ENCODE peak calls at places on chromosome 17, in eight cellular contexts. One of them, this sample, is unnamed.

GRCh38 chr17:39757931-39758873 is 20.5 kb downstream of the GRB7 start:
- DNase-seq in cardiac muscle cell: no peak
- DNase-seq in H7: no peak
- DNase-seq in CD8-positive, alpha-beta memory T cell: peak; percentile 67
- DNase-seq in hepatocyte: no peak
- DNase-seq in AG10803: no peak
- DNase-seq in right lobe of liver: no peak
- DNase-seq in AG04450: no peak
- DNase-seq in this sample: no peak

GRCh38 chr17:31680126-31680525 is 178.9 kb downstream of the COPRS start:
- DNase-seq in cardiac muscle cell: no peak
- DNase-seq in H7: no peak
- DNase-seq in CD8-positive, alpha-beta memory T cell: no peak
- DNase-seq in hepatocyte: no peak
- DNase-seq in AG10803: no peak
- DNase-seq in right lobe of liver: no peak
- DNase-seq in AG04450: no peak
- DNase-seq in this sample: no peak

GRCh38 chr17:8791910-8792270 is 7.3 kb downstream of the MFSD6L start:
- DNase-seq in cardiac muscle cell: no peak
- DNase-seq in H7: no peak
- DNase-seq in CD8-positive, alpha-beta memory T cell: no peak
- DNase-seq in hepatocyte: no peak
- DNase-seq in AG10803: peak; percentile 60
- DNase-seq in right lobe of liver: no peak
- DNase-seq in AG04450: peak; percentile 2
- DNase-seq in this sample: peak; percentile 17

GRCh38 chr17:43316522-43317142 is 82.2 kb upstream of the ARL4D start:
- DNase-seq in cardiac muscle cell: peak; percentile 32
- DNase-seq in H7: no peak
- DNase-seq in CD8-positive, alpha-beta memory T cell: peak; percentile 28
- DNase-seq in hepatocyte: no peak
- DNase-seq in AG10803: no peak
- DNase-seq in right lobe of liver: no peak
- DNase-seq in AG04450: no peak
- DNase-seq in this sample: no peak

GRCh38 chr17:81094224-81094743 is 59.3 kb downstream of the BAIAP2 start:
- DNase-seq in cardiac muscle cell: no peak
- DNase-seq in H7: peak; percentile 72
- DNase-seq in CD8-positive, alpha-beta memory T cell: no peak
- DNase-seq in hepatocyte: no peak
- DNase-seq in AG10803: no peak
- DNase-seq in right lobe of liver: no peak
- DNase-seq in AG04450: no peak
- DNase-seq in this sample: no peak

GRCh38 chr17:63834431-63835166 is 7.1 kb upstream of the FTSJ3 start:
- DNase-seq in cardiac muscle cell: peak; percentile 83
- DNase-seq in H7: peak; percentile 86
- DNase-seq in CD8-positive, alpha-beta memory T cell: peak; percentile 60
- DNase-seq in hepatocyte: peak; percentile 78
- DNase-seq in AG10803: peak; percentile 81
- DNase-seq in right lobe of liver: no peak
- DNase-seq in AG04450: peak; percentile 48
- DNase-seq in this sample: peak; percentile 49

GRCh38 chr17:63458478-63458877 is 12.4 kb upstream of the CYB561 start:
- DNase-seq in cardiac muscle cell: no peak
- DNase-seq in H7: no peak
- DNase-seq in CD8-positive, alpha-beta memory T cell: no peak
- DNase-seq in hepatocyte: no peak
- DNase-seq in AG10803: no peak
- DNase-seq in right lobe of liver: no peak
- DNase-seq in AG04450: no peak
- DNase-seq in this sample: no peak

GRCh38 chr17:2020721-2021120 is 4.4 kb downstream of the RTN4RL1 start:
- DNase-seq in cardiac muscle cell: no peak
- DNase-seq in H7: no peak
- DNase-seq in CD8-positive, alpha-beta memory T cell: no peak
- DNase-seq in hepatocyte: no peak
- DNase-seq in AG10803: no peak
- DNase-seq in right lobe of liver: no peak
- DNase-seq in AG04450: no peak
- DNase-seq in this sample: no peak

GRCh38 chr17:1232786-1233185 is 37.5 kb upstream of the BHLHA9 start:
- DNase-seq in cardiac muscle cell: no peak
- DNase-seq in H7: no peak
- DNase-seq in CD8-positive, alpha-beta memory T cell: no peak
- DNase-seq in hepatocyte: no peak
- DNase-seq in AG10803: peak; percentile 73
- DNase-seq in right lobe of liver: no peak
- DNase-seq in AG04450: peak; percentile 23
- DNase-seq in this sample: no peak

GRCh38 chr17:37816951-37817350 is 72.1 kb upstream of the HNF1B start:
- DNase-seq in cardiac muscle cell: no peak
- DNase-seq in H7: no peak
- DNase-seq in CD8-positive, alpha-beta memory T cell: no peak
- DNase-seq in hepatocyte: no peak
- DNase-seq in AG10803: no peak
- DNase-seq in right lobe of liver: no peak
- DNase-seq in AG04450: no peak
- DNase-seq in this sample: no peak

GRCh38 chr17:61362396-61362795 is 37.2 kb upstream of the TBX2 start:
- DNase-seq in cardiac muscle cell: no peak
- DNase-seq in H7: no peak
- DNase-seq in CD8-positive, alpha-beta memory T cell: no peak
- DNase-seq in hepatocyte: no peak
- DNase-seq in AG10803: no peak
- DNase-seq in right lobe of liver: no peak
- DNase-seq in AG04450: no peak
- DNase-seq in this sample: no peak

GRCh38 chr17:76437467-76438402 is 15.2 kb downstream of the UBE2O start:
- DNase-seq in cardiac muscle cell: no peak
- DNase-seq in H7: no peak
- DNase-seq in CD8-positive, alpha-beta memory T cell: no peak
- DNase-seq in hepatocyte: no peak
- DNase-seq in AG10803: no peak
- DNase-seq in right lobe of liver: no peak
- DNase-seq in AG04450: no peak
- DNase-seq in this sample: no peak

GRCh38 chr17:27585792-27586191 is 45.2 kb upstream of the LGALS9 start:
- DNase-seq in cardiac muscle cell: no peak
- DNase-seq in H7: no peak
- DNase-seq in CD8-positive, alpha-beta memory T cell: no peak
- DNase-seq in hepatocyte: no peak
- DNase-seq in AG10803: no peak
- DNase-seq in right lobe of liver: no peak
- DNase-seq in AG04450: no peak
- DNase-seq in this sample: no peak

GRCh38 chr17:69870751-69871199 is 204.2 kb upstream of the KCNJ16 start:
- DNase-seq in cardiac muscle cell: peak; percentile 48
- DNase-seq in H7: peak; percentile 30
- DNase-seq in CD8-positive, alpha-beta memory T cell: no peak
- DNase-seq in hepatocyte: peak; percentile 10
- DNase-seq in AG10803: peak; percentile 92
- DNase-seq in right lobe of liver: no peak
- DNase-seq in AG04450: peak; percentile 66
- DNase-seq in this sample: peak; percentile 30

GRCh38 chr17:40499551-40500189 is 1.8 kb downstream of the TNS4 start:
- DNase-seq in cardiac muscle cell: peak; percentile 90
- DNase-seq in H7: peak; percentile 92
- DNase-seq in CD8-positive, alpha-beta memory T cell: no peak
- DNase-seq in hepatocyte: peak; percentile 87
- DNase-seq in AG10803: peak; percentile 66
- DNase-seq in right lobe of liver: peak; percentile 84
- DNase-seq in AG04450: no peak
- DNase-seq in this sample: no peak

GRCh38 chr17:11122908-11123307 is 118.1 kb upstream of the SHISA6 start:
- DNase-seq in cardiac muscle cell: no peak
- DNase-seq in H7: no peak
- DNase-seq in CD8-positive, alpha-beta memory T cell: no peak
- DNase-seq in hepatocyte: no peak
- DNase-seq in AG10803: no peak
- DNase-seq in right lobe of liver: no peak
- DNase-seq in AG04450: no peak
- DNase-seq in this sample: no peak

GRCh38 chr17:34171245-34171818 is 83.8 kb upstream of the CCL2 start:
- DNase-seq in cardiac muscle cell: peak; percentile 66
- DNase-seq in H7: peak; percentile 48
- DNase-seq in CD8-positive, alpha-beta memory T cell: peak; percentile 8
- DNase-seq in hepatocyte: peak; percentile 76
- DNase-seq in AG10803: peak; percentile 44
- DNase-seq in right lobe of liver: peak; percentile 31
- DNase-seq in AG04450: no peak
- DNase-seq in this sample: no peak

GRCh38 chr17:19554393-19554792 is 20.7 kb downstream of the SLC47A1 start:
- DNase-seq in cardiac muscle cell: peak; percentile 11
- DNase-seq in H7: no peak
- DNase-seq in CD8-positive, alpha-beta memory T cell: no peak
- DNase-seq in hepatocyte: peak; percentile 61
- DNase-seq in AG10803: no peak
- DNase-seq in right lobe of liver: no peak
- DNase-seq in AG04450: no peak
- DNase-seq in this sample: no peak

GRCh38 chr17:67992541-67993152 is 3.6 kb downstream of the C17orf58 start:
- DNase-seq in cardiac muscle cell: no peak
- DNase-seq in H7: peak; percentile 21
- DNase-seq in CD8-positive, alpha-beta memory T cell: no peak
- DNase-seq in hepatocyte: no peak
- DNase-seq in AG10803: no peak
- DNase-seq in right lobe of liver: no peak
- DNase-seq in AG04450: no peak
- DNase-seq in this sample: no peak

GRCh38 chr17:4641297-4642195 is at the start of gene ALOX15:
- DNase-seq in cardiac muscle cell: no peak
- DNase-seq in H7: peak; percentile 79
- DNase-seq in CD8-positive, alpha-beta memory T cell: no peak
- DNase-seq in hepatocyte: no peak
- DNase-seq in AG10803: no peak
- DNase-seq in right lobe of liver: no peak
- DNase-seq in AG04450: no peak
- DNase-seq in this sample: no peak
- H3K4me3 ChIP-seq in cardiac muscle cell: no peak within 1 kb of the TSS
- H3K4me3 ChIP-seq in H7: peak within 1 kb of the TSS; percentile 34
- H3K4me3 ChIP-seq in CD8-positive, alpha-beta memory T cell: no peak within 1 kb of the TSS
- H3K4me3 ChIP-seq in hepatocyte: no peak within 1 kb of the TSS
- H3K4me3 ChIP-seq in AG10803: no peak within 1 kb of the TSS
- H3K4me3 ChIP-seq in right lobe of liver: no peak within 1 kb of the TSS
- H3K4me3 ChIP-seq in AG04450: no peak within 1 kb of the TSS
- H3K4me3 ChIP-seq in this sample: no peak within 1 kb of the TSS

DNA sequence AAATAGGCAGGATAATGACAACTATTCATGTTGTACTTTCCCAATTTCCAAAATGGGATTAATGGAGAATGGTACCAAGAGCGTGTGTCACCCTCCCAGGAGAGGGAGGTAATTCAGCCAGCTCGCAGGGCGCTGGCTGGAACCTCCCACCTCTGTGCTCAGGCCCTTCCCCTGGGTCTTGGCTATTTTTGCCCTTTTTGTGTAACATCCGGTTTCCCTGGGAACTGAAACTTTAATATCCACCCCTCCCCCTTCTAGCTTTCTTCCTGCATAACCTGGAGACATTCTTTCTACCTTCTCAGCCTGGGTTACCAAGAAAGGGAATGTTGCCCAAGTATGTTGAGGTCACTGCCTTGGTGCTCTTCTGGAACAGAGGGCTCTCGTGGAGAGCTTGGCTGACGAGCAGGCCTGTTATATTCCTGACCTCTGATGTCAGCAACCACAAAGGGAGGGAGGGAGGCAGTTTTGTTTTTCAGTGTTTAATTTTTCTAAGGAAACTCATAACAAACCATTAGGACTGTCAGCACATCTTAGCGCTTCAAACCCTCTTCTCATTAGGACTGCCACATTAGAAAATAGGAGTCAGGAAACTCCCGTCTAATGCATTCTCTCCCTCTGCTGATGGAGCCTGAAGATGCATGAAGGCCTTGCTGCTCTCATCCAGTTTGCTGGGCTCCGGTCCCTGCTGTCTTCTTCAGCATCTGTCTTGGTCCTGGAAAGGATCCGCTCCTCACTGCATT is 25.6 kb downstream of the ITGB3 start:
- DNase-seq in cardiac muscle cell: peak; percentile 9
- DNase-seq in H7: no peak
- DNase-seq in CD8-positive, alpha-beta memory T cell: no peak
- DNase-seq in hepatocyte: peak; percentile 52
- DNase-seq in AG10803: peak; percentile 99
- DNase-seq in right lobe of liver: no peak
- DNase-seq in AG04450: peak; percentile 90
- DNase-seq in this sample: peak; percentile 98
- H3K4me3 ChIP-seq in cardiac muscle cell: no peak overlapping the region
- H3K4me3 ChIP-seq in H7: no peak overlapping the region
- H3K4me3 ChIP-seq in CD8-positive, alpha-beta memory T cell: no peak overlapping the region
- H3K4me3 ChIP-seq in hepatocyte: no peak overlapping the region
- H3K4me3 ChIP-seq in AG10803: no peak overlapping the region
- H3K4me3 ChIP-seq in right lobe of liver: no peak overlapping the region
- H3K4me3 ChIP-seq in AG04450: no peak overlapping the region
- H3K4me3 ChIP-seq in this sample: no peak overlapping the region

GRCh38 chr17:48553837-48554236 is 8.9 kb upstream of the HOXB2 start:
- DNase-seq in cardiac muscle cell: no peak
- DNase-seq in H7: no peak
- DNase-seq in CD8-positive, alpha-beta memory T cell: no peak
- DNase-seq in hepatocyte: no peak
- DNase-seq in AG10803: no peak
- DNase-seq in right lobe of liver: no peak
- DNase-seq in AG04450: no peak
- DNase-seq in this sample: no peak
- H3K4me3 ChIP-seq in cardiac muscle cell: peak overlapping the region; percentile 51
- H3K4me3 ChIP-seq in H7: no peak overlapping the region
- H3K4me3 ChIP-seq in CD8-positive, alpha-beta memory T cell: no peak overlapping the region
- H3K4me3 ChIP-seq in hepatocyte: no peak overlapping the region
- H3K4me3 ChIP-seq in AG10803: peak overlapping the region; percentile 60
- H3K4me3 ChIP-seq in right lobe of liver: no peak overlapping the region
- H3K4me3 ChIP-seq in AG04450: peak overlapping the region; percentile 63
- H3K4me3 ChIP-seq in this sample: no peak overlapping the region

DNA sequence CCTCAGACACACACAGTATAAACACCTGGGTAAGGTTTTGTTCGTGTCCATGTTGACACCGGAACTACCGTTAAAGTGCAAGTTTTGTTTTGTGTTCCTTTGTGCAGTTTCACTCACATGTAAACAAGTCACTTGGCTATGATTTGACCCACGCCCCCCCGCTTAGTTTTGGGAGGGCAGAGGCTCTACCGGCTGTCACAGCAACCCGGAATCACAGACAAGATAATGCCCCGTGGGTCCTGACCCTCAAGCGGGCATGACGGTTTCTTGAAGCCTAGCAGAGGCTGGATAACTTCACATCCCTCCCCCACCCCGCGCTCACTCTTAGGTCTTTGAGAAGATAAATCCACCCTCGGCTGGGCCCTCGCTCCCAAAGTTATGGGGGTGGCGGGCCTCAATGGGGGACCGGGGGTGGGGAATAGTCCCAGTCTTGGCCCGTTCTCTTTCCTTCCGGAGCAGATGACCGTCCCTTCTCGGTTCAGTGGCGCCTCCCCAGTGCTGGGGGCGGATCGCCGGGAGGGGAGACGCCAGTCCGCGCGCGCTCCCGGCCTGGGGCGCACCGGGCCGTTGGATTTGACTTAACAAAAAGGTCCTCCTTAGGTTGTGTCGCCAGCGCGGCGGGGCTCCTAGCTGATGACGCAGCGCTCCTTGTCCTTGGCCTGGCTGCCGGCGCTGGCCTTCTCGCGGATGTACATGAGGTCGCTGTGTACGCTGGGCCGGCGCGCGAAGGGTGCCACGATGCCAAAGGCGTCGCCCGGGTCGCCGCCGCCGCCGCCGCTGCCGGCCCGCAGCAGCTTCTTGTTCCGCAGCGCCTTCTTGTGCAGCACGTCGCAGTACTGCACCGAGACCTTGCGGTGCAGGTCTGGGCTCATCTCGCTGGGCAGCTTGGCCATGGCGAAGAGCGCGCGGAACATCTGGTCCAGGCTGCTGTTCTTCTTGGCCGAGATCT is 1.4 kb downstream of the RASD1 start:
- DNase-seq in cardiac muscle cell: peak; percentile 66
- DNase-seq in H7: peak; percentile 82
- DNase-seq in CD8-positive, alpha-beta memory T cell: no peak
- DNase-seq in hepatocyte: peak; percentile 60
- DNase-seq in AG10803: peak; percentile 43
- DNase-seq in right lobe of liver: peak; percentile 60
- DNase-seq in AG04450: no peak
- DNase-seq in this sample: no peak
- H3K4me3 ChIP-seq in cardiac muscle cell: peak overlapping the region; percentile 53
- H3K4me3 ChIP-seq in H7: peak overlapping the region; percentile 70
- H3K4me3 ChIP-seq in CD8-positive, alpha-beta memory T cell: no peak overlapping the region
- H3K4me3 ChIP-seq in hepatocyte: peak overlapping the region; percentile 70
- H3K4me3 ChIP-seq in AG10803: peak overlapping the region; percentile 47
- H3K4me3 ChIP-seq in right lobe of liver: peak overlapping the region; percentile 64
- H3K4me3 ChIP-seq in AG04450: peak overlapping the region; percentile 66
- H3K4me3 ChIP-seq in this sample: peak overlapping the region; percentile 60

This sample was measured in skeletal muscle cell.